ENCODE peak calls at places on chromosomes 5 and 9, in six cellular contexts. X is frontal cortex; G is activated T-helper 9 cell treated with anti-CD3 and anti-CD28 coated beads, Interleukin-2, amount 50 U/mL, for 16 hours; W is cardiac septum; R is MCF 10A; A is Karpas-422. K is an unnamed sample.

GRCh38 chr5:115336964-115337363 is 40.5 kb upstream of the CCDC112 start:
- DNase-seq in X (no peak), G (no peak), W (no peak), R (no peak), A (no peak), K (no peak)

GRCh38 chr9:90870646-90871326 is 69.2 kb downstream of the SYK start:
- DNase-seq in X (peak), G (no peak), W (no peak), R (peak), A (peak), K (no peak)

GRCh38 chr9:10268500-10269485 is 344.0 kb downstream of the PTPRD start:
- DNase-seq in X (no peak), G (no peak), W (no peak), R (peak), A (peak), K (no peak)

GRCh38 chr9:70085241-70085640 is 41.6 kb downstream of the MAMDC2 start:
- DNase-seq in X (no peak), G (no peak), W (no peak), R (peak), A (no peak), K (no peak)

GRCh38 chr5:27818888-27819287 is 780.5 kb upstream of the CDH9 start:
- DNase-seq in X (no peak), G (no peak), W (no peak), R (no peak), A (no peak), K (no peak)

GRCh38 chr5:89537800-89538199 is 654.8 kb upstream of the MEF2C start:
- DNase-seq in X (no peak), G (no peak), W (no peak), R (no peak), A (no peak), K (no peak)

GRCh38 chr5:171610053-171610452 is 175.6 kb upstream of the SMIM23 start:
- DNase-seq in X (no peak), G (no peak), W (no peak), R (no peak), A (no peak), K (no peak)

GRCh38 chr9:18799420-18799819 is 233.6 kb downstream of the SAXO1 start:
- DNase-seq in X (no peak), G (no peak), W (no peak), R (no peak), A (no peak), K (no peak)

GRCh38 chr5:143153332-143154119 is 250.0 kb downstream of the NR3C1 start:
- DNase-seq in X (no peak), G (no peak), W (no peak), R (no peak), A (no peak), K (peak)

GRCh38 chr5:111013011-111013410 is 58.5 kb upstream of the TSLP start:
- DNase-seq in X (no peak), G (no peak), W (no peak), R (peak), A (no peak), K (no peak)